ENCODE peak calls at places on chromosomes 3 and 15, in nine cellular contexts. F is ovary, K is fibroblast of pulmonary artery, H is fibroblast of mammary gland, L is cardiac muscle cell, R is fibroblast of lung, Q is stomach, B is PC-3, I is spleen. Y is an unnamed sample.

GRCh38 chr3:152269423-152270144 is 855 bp downstream of the MBNL1 start:
- DNase-seq in K (peak; percentile 92), I (peak; percentile 74), Q (peak; percentile 28), B (peak; percentile 77), R (peak; percentile 94), F (peak; percentile 42), L (peak; percentile 93), H (peak; percentile 94), Y (peak; percentile 96)

GRCh38 chr3:64473476-64473875 is 214.3 kb downstream of the ADAMTS9 start:
- DNase-seq in Q (no peak), K (no peak), H (no peak), R (peak; percentile 35), I (no peak), L (no peak), F (no peak), B (no peak), Y (no peak)

GRCh38 chr15:39976291-39977274 is 42.7 kb downstream of the EIF2AK4 start:
- DNase-seq in F (peak; percentile 68), B (peak; percentile 75), H (peak; percentile 60), R (peak; percentile 68), L (peak; percentile 64), I (peak; percentile 76), K (peak; percentile 62), Q (peak; percentile 28), Y (peak; percentile 65)

GRCh38 chr15:50128266-50128665 is 9.2 kb upstream of the ATP8B4 start:
- DNase-seq in L (no peak), B (no peak), I (peak; percentile 76), Q (peak; percentile 56), F (peak; percentile 17), R (no peak), H (no peak), K (no peak), Y (no peak)

GRCh38 chr3:170802164-170803151 is 67.5 kb downstream of the RPL22L1 start:
- DNase-seq in L (peak; percentile 94), K (peak; percentile 94), I (no peak), B (peak; percentile 80), Q (no peak), R (peak; percentile 95), F (no peak), H (peak; percentile 100), Y (peak; percentile 100)

GRCh38 chr3:150367771-150368170 is 40.3 kb upstream of the TSC22D2 start:
- DNase-seq in L (no peak), H (peak; percentile 59), K (no peak), F (no peak), Q (no peak), I (no peak), B (no peak), R (peak; percentile 21), Y (peak; percentile 71)

GRCh38 chr15:40379853-40380252 is 2.7 kb upstream of the KNSTRN start:
- DNase-seq in I (no peak), H (peak; percentile 99), F (no peak), R (peak; percentile 97), Q (peak; percentile 62), B (peak; percentile 96), K (peak; percentile 98), L (peak; percentile 98), Y (peak; percentile 99)

GRCh38 chr3:193499801-193500485 is 54.8 kb downstream of the ATP13A4 start:
- DNase-seq in R (no peak), Q (no peak), B (no peak), H (no peak), K (no peak), I (no peak), F (no peak), L (no peak), Y (no peak)

GRCh38 chr3:37544105-37544504 is 317.6 kb upstream of the CTDSPL start:
- DNase-seq in F (no peak), L (no peak), Q (no peak), H (no peak), B (no peak), K (no peak), R (no peak), I (no peak), Y (no peak)

GRCh38 chr15:94592495-94592894 is 361.1 kb downstream of the MCTP2 start:
- DNase-seq in B (no peak), H (no peak), K (no peak), Q (no peak), F (no peak), R (no peak), L (no peak), I (no peak), Y (no peak)

GRCh38 chr15:38002883-38003477 is 68.5 kb downstream of the TMCO5A start:
- DNase-seq in Q (peak; percentile 64), I (no peak), B (peak; percentile 80), F (no peak), L (peak; percentile 88), H (peak; percentile 88), K (peak; percentile 91), R (peak; percentile 74), Y (peak; percentile 83)

GRCh38 chr15:67882487-67883227 is 42.8 kb upstream of the RNU6-1 start:
- DNase-seq in B (no peak), L (peak; percentile 57), K (peak; percentile 45), F (no peak), H (no peak), I (no peak), Q (no peak), R (no peak), Y (no peak)

GRCh38 chr3:23991236-23992050 is 46.4 kb downstream of the NR1D2 start:
- DNase-seq in K (peak; percentile 48), I (no peak), Q (no peak), L (peak; percentile 82), F (no peak), B (no peak), R (peak; percentile 35), H (no peak), Y (peak; percentile 23)

GRCh38 chr3:56688191-56688590 is 5.1 kb upstream of the TASOR start:
- DNase-seq in I (no peak), F (no peak), K (no peak), R (no peak), Q (no peak), L (no peak), B (no peak), H (no peak), Y (no peak)

GRCh38 chr3:153752405-153753027 is 368.7 kb upstream of the ARHGEF26 start:
- DNase-seq in H (no peak), Q (no peak), K (peak; percentile 33), R (no peak), I (no peak), L (peak; percentile 19), F (no peak), B (peak; percentile 66), Y (peak; percentile 37)

GRCh38 chr3:58608648-58609047 is 31.5 kb upstream of the FAM107A start:
- DNase-seq in I (no peak), H (no peak), K (no peak), Q (no peak), L (no peak), B (peak; percentile 96), F (no peak), R (peak; percentile 18), Y (no peak)

GRCh38 chr3:147422934-147423599 is 13.9 kb downstream of the ZIC1 start:
- DNase-seq in H (no peak), Q (no peak), L (no peak), R (no peak), B (no peak), K (no peak), I (no peak), F (no peak), Y (no peak)

GRCh38 chr3:147421184-147421912 is 12.2 kb downstream of the ZIC1 start:
- DNase-seq in R (no peak), B (no peak), K (no peak), F (no peak), L (no peak), I (no peak), H (no peak), Q (no peak), Y (no peak)

GRCh38 chr3:147424325-147424910 is 15.3 kb downstream of the ZIC1 start:
- DNase-seq in K (no peak), F (no peak), B (no peak), L (no peak), I (no peak), H (no peak), Q (no peak), R (no peak), Y (no peak)

GRCh38 chr3:147422226-147422933 is 13.2 kb downstream of the ZIC1 start:
- DNase-seq in B (no peak), F (no peak), L (no peak), Q (no peak), I (no peak), K (no peak), R (no peak), H (no peak), Y (no peak)

DNA sequence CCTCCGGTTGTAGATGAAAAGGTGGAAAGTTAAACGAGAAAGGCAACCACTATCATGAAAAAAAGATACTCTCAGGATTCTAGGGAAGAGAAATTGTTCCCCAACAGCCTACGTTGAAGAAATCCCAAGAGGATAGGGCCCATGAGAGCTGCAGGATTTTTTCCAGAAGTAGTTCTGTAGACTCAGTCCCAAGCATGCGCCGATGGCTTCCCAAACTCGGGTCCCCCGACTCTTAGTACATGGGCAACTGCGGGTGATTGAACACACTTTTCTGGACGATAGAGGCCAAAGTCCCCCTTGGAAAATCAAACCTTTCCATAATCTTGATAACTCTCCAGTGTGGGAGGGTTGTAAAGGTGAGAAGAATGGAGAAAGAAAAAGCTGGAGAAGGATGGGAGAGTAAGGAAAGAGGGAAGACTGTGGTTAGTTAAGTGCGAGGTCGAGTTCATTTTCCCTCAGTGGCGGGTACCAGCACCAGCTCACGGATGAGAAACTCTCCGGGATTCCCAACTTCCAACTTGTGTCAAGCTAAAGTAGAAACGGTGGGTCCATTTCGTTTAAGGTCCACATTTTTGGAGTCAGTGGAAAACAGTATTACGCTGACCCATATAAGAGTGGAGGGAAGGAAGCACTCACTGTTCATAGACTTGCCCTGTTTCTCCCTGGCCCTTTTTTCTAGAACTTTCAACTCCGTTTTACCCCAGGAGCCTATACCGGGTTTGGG is 14.6 kb downstream of the ZIC1 start:
- DNase-seq in K (no peak), Q (no peak), R (no peak), L (no peak), I (no peak), H (no peak), F (no peak), B (no peak), Y (no peak)
- H3K4me3 ChIP-seq in K (no peak overlapping the region), Q (no peak overlapping the region), R (no peak overlapping the region), L (no peak overlapping the region), I (no peak overlapping the region), H (no peak overlapping the region), F (no peak overlapping the region), B (no peak overlapping the region), Y (no peak overlapping the region)

GRCh38 chr15:66126057-66126855 is 127.3 kb downstream of the MEGF11 start:
- DNase-seq in R (no peak), F (no peak), Q (no peak), K (no peak), L (no peak), B (no peak), H (no peak), I (no peak), Y (no peak)
- H3K4me3 ChIP-seq in R (no peak overlapping the region), F (no peak overlapping the region), Q (no peak overlapping the region), K (no peak overlapping the region), L (no peak overlapping the region), B (no peak overlapping the region), H (no peak overlapping the region), I (no peak overlapping the region), Y (no peak overlapping the region)

GRCh38 chr3:71062037-71062919 is 521.2 kb downstream of the FOXP1 start:
- DNase-seq in L (peak; percentile 73), I (no peak), Q (no peak), F (no peak), K (peak; percentile 60), H (peak; percentile 49), B (peak; percentile 42), R (peak; percentile 58), Y (no peak)
- H3K4me3 ChIP-seq in L (peak overlapping the region; percentile 83), I (peak overlapping the region; percentile 67), Q (peak overlapping the region; percentile 60), F (peak overlapping the region; percentile 67), K (peak overlapping the region; percentile 79), H (peak overlapping the region; percentile 77), B (peak overlapping the region; percentile 71), R (peak overlapping the region; percentile 93), Y (peak overlapping the region; percentile 76)

GRCh38 chr15:51267047-51267713 is 71.2 kb downstream of the CYP19A1 start:
- DNase-seq in I (no peak), K (no peak), H (no peak), L (peak; percentile 31), F (no peak), R (peak; percentile 32), Q (no peak), B (no peak), Y (no peak)
- H3K4me3 ChIP-seq in I (peak overlapping the region; percentile 32), K (peak overlapping the region; percentile 53), H (peak overlapping the region; percentile 55), L (peak overlapping the region; percentile 31), F (peak overlapping the region; percentile 36), R (peak overlapping the region; percentile 44), Q (peak overlapping the region; percentile 53), B (peak overlapping the region; percentile 76), Y (peak overlapping the region; percentile 57)

Y was measured in AG10803.